ENCODE peak calls at places on chromosome 22, in six cellular contexts. S, P, V, I, L and Q are unnamed samples.

GRCh38 chr22:50676661-50677492 is 4.3 kb downstream of the SHANK3 start:
- DNase-seq in I (no peak), P (no peak), L (no peak), V (no peak), S (no peak), Q (peak; percentile 12)

GRCh38 chr22:31829505-31829904 is 75.7 kb downstream of the DEPDC5 start:
- DNase-seq in V (peak; percentile 31), I (peak; percentile 35), P (no peak), L (peak; percentile 73), S (peak; percentile 91), Q (no peak)

GRCh38 chr22:31650391-31650790 is 11.6 kb downstream of the PISD start:
- DNase-seq in I (no peak), S (peak; percentile 91), P (no peak), L (no peak), V (no peak), Q (no peak)

GRCh38 chr22:27874185-27874584 is 44.9 kb downstream of the PITPNB start:
- DNase-seq in P (no peak), S (no peak), I (no peak), V (no peak), L (no peak), Q (no peak)

GRCh38 chr22:48404004-48404403 is 1423.7 kb downstream of the BRD1 start:
- DNase-seq in L (no peak), V (no peak), P (no peak), I (no peak), S (no peak), Q (no peak)

GRCh38 chr22:23859201-23859600 is 1.5 kb downstream of the SLC2A11 start:
- DNase-seq in P (no peak), L (no peak), V (no peak), S (no peak), I (no peak), Q (no peak)

GRCh38 chr22:24590596-24591173 is 2.2 kb downstream of the LRRC75B start:
- DNase-seq in P (no peak), S (no peak), L (no peak), V (no peak), I (no peak), Q (no peak)

GRCh38 chr22:37817705-37818311 is 5.4 kb upstream of the GALR3 start:
- DNase-seq in V (peak; percentile 88), P (peak; percentile 53), I (peak; percentile 92), L (peak; percentile 97), S (peak; percentile 88), Q (peak; percentile 95)

GRCh38 chr22:39207141-39208012 is 37.4 kb downstream of the PDGFB start:
- DNase-seq in L (no peak), P (no peak), V (no peak), I (peak; percentile 20), S (peak; percentile 35), Q (no peak)

GRCh38 chr22:27438271-27438980 is 363.1 kb downstream of the MN1 start:
- DNase-seq in V (no peak), I (no peak), S (peak; percentile 63), P (no peak), L (no peak), Q (no peak)

GRCh38 chr22:30196867-30197336 is 49.7 kb downstream of the LIF start:
- DNase-seq in L (peak; percentile 52), P (no peak), S (no peak), V (no peak), I (no peak), Q (no peak)

GRCh38 chr22:17098379-17098819 is 13.6 kb downstream of the IL17RA start:
- DNase-seq in S (peak; percentile 61), L (no peak), V (no peak), P (no peak), I (no peak), Q (no peak)

GRCh38 chr22:24413726-24414385 is 13.5 kb upstream of the ADORA2A start:
- DNase-seq in P (no peak), S (no peak), L (no peak), I (no peak), V (no peak), Q (no peak)

GRCh38 chr22:47654922-47655451 is 892.5 kb downstream of the TBC1D22A start:
- DNase-seq in L (no peak), S (no peak), I (no peak), V (no peak), P (no peak), Q (no peak)

GRCh38 chr22:36546092-36546804 is 17.3 kb upstream of the EIF3D start:
- DNase-seq in V (peak; percentile 21), S (peak; percentile 71), P (no peak), L (peak; percentile 71), I (no peak), Q (peak; percentile 37)

GRCh38 chr22:38845368-38845740 is 1.5 kb upstream of the NPTXR start:
- DNase-seq in I (no peak), S (no peak), L (no peak), V (no peak), P (no peak), Q (no peak)

GRCh38 chr22:35570686-35571194 is 30.1 kb downstream of the RASD2 start:
- DNase-seq in S (no peak), V (no peak), L (no peak), I (no peak), P (no peak), Q (no peak)

GRCh38 chr22:31346255-31346732 is at the start of gene PATZ1:
- DNase-seq in V (peak; percentile 66), I (no peak), S (peak; percentile 87), L (no peak), P (peak; percentile 89), Q (peak; percentile 79)

GRCh38 chr22:33328789-33329296 is 270.7 kb upstream of the SYN3 start:
- DNase-seq in L (no peak), V (no peak), I (no peak), S (peak; percentile 59), P (no peak), Q (no peak)

GRCh38 chr22:17563936-17564391 is 666 bp downstream of the SLC25A18 start:
- DNase-seq in V (no peak), L (no peak), I (no peak), P (no peak), S (peak; percentile 75), Q (no peak)

GRCh38 chr22:42791721-42792452 is 65.2 kb downstream of the ARFGAP3 start:
- DNase-seq in S (peak; percentile 44), L (no peak), V (no peak), P (no peak), I (no peak), Q (no peak)

GRCh38 chr22:32020117-32020516 is 22.9 kb upstream of the SLC5A1 start:
- DNase-seq in S (peak; percentile 71), L (no peak), P (no peak), V (no peak), I (no peak), Q (no peak)

GRCh38 chr22:46068176-46068907 is 82.0 kb upstream of the PPARA start:
- DNase-seq in P (no peak), L (no peak), I (no peak), S (no peak), V (no peak), Q (no peak)

GRCh38 chr22:38781033-38781432 is 12.9 kb downstream of the DNAL4 start:
- DNase-seq in L (no peak), P (no peak), S (no peak), I (no peak), V (no peak), Q (no peak)

GRCh38 chr22:50308597-50308935 is 1.1 kb upstream of the PLXNB2 start:
- DNase-seq in V (no peak), P (no peak), S (peak; percentile 89), L (no peak), I (no peak), Q (no peak)

GRCh38 chr22:49168219-49168813 is 659.4 kb downstream of the BRD1 start:
- DNase-seq in L (no peak), P (no peak), V (no peak), S (no peak), I (no peak), Q (no peak)

GRCh38 chr22:48748113-48748859 is 1079.4 kb downstream of the BRD1 start:
- DNase-seq in P (no peak), S (no peak), L (peak; percentile 29), V (no peak), I (no peak), Q (no peak)